ENCODE peak calls at places on chromosomes 3 and 15, in four cellular contexts. One of them, this sample, is unnamed.
A peak's percentile ranks its signal among the peaks of the same experiment; 100 is the strongest.

GRCh38 chr3:138846350-138846756 is 11.6 kb upstream of the PIK3CB start:
- DNase-seq in sigmoid colon: no peak
- DNase-seq in Panc1: no peak
- DNase-seq in SK-N-SH: no peak
- DNase-seq in this sample: no peak

GRCh38 chr3:142270407-142270806 is 45.0 kb upstream of the GK5 start:
- DNase-seq in sigmoid colon: no peak
- DNase-seq in Panc1: no peak
- DNase-seq in SK-N-SH: no peak
- DNase-seq in this sample: no peak

GRCh38 chr3:151538706-151539403 is 78.0 kb upstream of the IGSF10 start:
- DNase-seq in sigmoid colon: peak; percentile 64
- DNase-seq in Panc1: no peak
- DNase-seq in SK-N-SH: no peak
- DNase-seq in this sample: no peak

GRCh38 chr3:194224937-194225422 is 89.0 kb downstream of the HES1 start:
- DNase-seq in sigmoid colon: no peak
- DNase-seq in Panc1: no peak
- DNase-seq in SK-N-SH: peak; percentile 74
- DNase-seq in this sample: no peak

GRCh38 chr3:140432176-140432753 is 245.6 kb upstream of the TRIM42 start:
- DNase-seq in sigmoid colon: no peak
- DNase-seq in Panc1: no peak
- DNase-seq in SK-N-SH: peak; percentile 22
- DNase-seq in this sample: no peak

GRCh38 chr3:54891540-54891897 is 36.3 kb downstream of the LRTM1 start:
- DNase-seq in sigmoid colon: peak; percentile 94
- DNase-seq in Panc1: peak; percentile 32
- DNase-seq in SK-N-SH: peak; percentile 39
- DNase-seq in this sample: peak; percentile 74

GRCh38 chr15:98347001-98347400 is 301.3 kb upstream of the IGF1R start:
- DNase-seq in sigmoid colon: peak; percentile 67
- DNase-seq in Panc1: no peak
- DNase-seq in SK-N-SH: no peak
- DNase-seq in this sample: no peak

GRCh38 chr3:83655083-83655482 is 1303.7 kb upstream of the CADM2 start:
- DNase-seq in sigmoid colon: no peak
- DNase-seq in Panc1: no peak
- DNase-seq in SK-N-SH: no peak
- DNase-seq in this sample: no peak

GRCh38 chr15:31551323-31551722 is 224.7 kb downstream of the KLF13 start:
- DNase-seq in sigmoid colon: no peak
- DNase-seq in Panc1: no peak
- DNase-seq in SK-N-SH: no peak
- DNase-seq in this sample: no peak

GRCh38 chr3:113264249-113264648 is 52.9 kb downstream of the BOC start:
- DNase-seq in sigmoid colon: no peak
- DNase-seq in Panc1: no peak
- DNase-seq in SK-N-SH: no peak
- DNase-seq in this sample: no peak

GRCh38 chr3:62372621-62373041 is 719 bp downstream of the FEZF2 start:
- DNase-seq in sigmoid colon: no peak
- DNase-seq in Panc1: no peak
- DNase-seq in SK-N-SH: peak; percentile 44
- DNase-seq in this sample: no peak

GRCh38 chr3:194587438-194587931 is 45.7 kb downstream of the TMEM44 start:
- DNase-seq in sigmoid colon: no peak
- DNase-seq in Panc1: no peak
- DNase-seq in SK-N-SH: no peak
- DNase-seq in this sample: no peak

GRCh38 chr15:94400521-94401290 is 169.3 kb downstream of the MCTP2 start:
- DNase-seq in sigmoid colon: no peak
- DNase-seq in Panc1: no peak
- DNase-seq in SK-N-SH: no peak
- DNase-seq in this sample: no peak

GRCh38 chr3:53130179-53131135 is at the start of gene RFT1:
- DNase-seq in sigmoid colon: peak; percentile 99
- DNase-seq in Panc1: no peak
- DNase-seq in SK-N-SH: peak; percentile 90
- DNase-seq in this sample: peak; percentile 99

GRCh38 chr3:187112934-187113793 is 26.1 kb downstream of the RPL39L start:
- DNase-seq in sigmoid colon: no peak
- DNase-seq in Panc1: peak; percentile 32
- DNase-seq in SK-N-SH: peak; percentile 16
- DNase-seq in this sample: no peak

GRCh38 chr3:195114026-195114425 is 156.9 kb downstream of the XXYLT1 start:
- DNase-seq in sigmoid colon: peak; percentile 40
- DNase-seq in Panc1: no peak
- DNase-seq in SK-N-SH: no peak
- DNase-seq in this sample: no peak

GRCh38 chr3:149969110-149969944 is 1.4 kb downstream of the PFN2 start:
- DNase-seq in sigmoid colon: peak; percentile 74
- DNase-seq in Panc1: no peak
- DNase-seq in SK-N-SH: peak; percentile 46
- DNase-seq in this sample: no peak

GRCh38 chr15:85479071-85479647 is 98.8 kb downstream of the AKAP13 start:
- DNase-seq in sigmoid colon: no peak
- DNase-seq in Panc1: no peak
- DNase-seq in SK-N-SH: peak; percentile 39
- DNase-seq in this sample: no peak

GRCh38 chr3:38662544-38662943 is 13.1 kb upstream of the SCN5A start:
- DNase-seq in sigmoid colon: no peak
- DNase-seq in Panc1: no peak
- DNase-seq in SK-N-SH: no peak
- DNase-seq in this sample: no peak

GRCh38 chr3:136343446-136343845 is 93.3 kb downstream of the PCCB start:
- DNase-seq in sigmoid colon: no peak
- DNase-seq in Panc1: no peak
- DNase-seq in SK-N-SH: no peak
- DNase-seq in this sample: no peak

GRCh38 chr3:190498293-190498692 is 15.6 kb upstream of the IL1RAP start:
- DNase-seq in sigmoid colon: no peak
- DNase-seq in Panc1: no peak
- DNase-seq in SK-N-SH: no peak
- DNase-seq in this sample: no peak

GRCh38 chr3:190497809-190498208 is 16.1 kb upstream of the IL1RAP start:
- DNase-seq in sigmoid colon: no peak
- DNase-seq in Panc1: no peak
- DNase-seq in SK-N-SH: no peak
- DNase-seq in this sample: no peak

GRCh38 chr3:190495796-190496195 is 18.1 kb upstream of the IL1RAP start:
- DNase-seq in sigmoid colon: no peak
- DNase-seq in Panc1: no peak
- DNase-seq in SK-N-SH: no peak
- DNase-seq in this sample: no peak

GRCh38 chr3:190496859-190497258 is 17.0 kb upstream of the IL1RAP start:
- DNase-seq in sigmoid colon: no peak
- DNase-seq in Panc1: no peak
- DNase-seq in SK-N-SH: no peak
- DNase-seq in this sample: no peak

GRCh38 chr3:190499157-190499556 is 14.7 kb upstream of the IL1RAP start:
- DNase-seq in sigmoid colon: no peak
- DNase-seq in Panc1: no peak
- DNase-seq in SK-N-SH: no peak
- DNase-seq in this sample: no peak
- TF ChIP-seq POLR2AphosphoS5 in sigmoid colon: no peak
- TF ChIP-seq POLR2AphosphoS5 in Panc1: no peak
- TF ChIP-seq POLR2AphosphoS5 in SK-N-SH: no peak
- TF ChIP-seq POLR2AphosphoS5 in this sample: no peak

GRCh38 chr3:85313380-85313779 is 354.6 kb downstream of the CADM2 start:
- DNase-seq in sigmoid colon: no peak
- DNase-seq in Panc1: no peak
- DNase-seq in SK-N-SH: no peak
- DNase-seq in this sample: no peak
- TF ChIP-seq POLR2AphosphoS5 in sigmoid colon: no peak
- TF ChIP-seq POLR2AphosphoS5 in Panc1: no peak
- TF ChIP-seq POLR2AphosphoS5 in SK-N-SH: no peak
- TF ChIP-seq POLR2AphosphoS5 in this sample: no peak

GRCh38 chr15:67065531-67066005 is at the start of gene SMAD3:
- DNase-seq in sigmoid colon: peak; percentile 96
- DNase-seq in Panc1: no peak
- DNase-seq in SK-N-SH: peak; percentile 94
- DNase-seq in this sample: peak; percentile 95

GRCh38 chr15:67066041-67067021 is 929 bp downstream of the SMAD3 start:
- DNase-seq in sigmoid colon: peak; percentile 72
- DNase-seq in Panc1: no peak
- DNase-seq in SK-N-SH: peak; percentile 65
- DNase-seq in this sample: peak; percentile 84

GRCh38 chr15:67063689-67064606 is 1.5 kb upstream of the SMAD3 start:
- DNase-seq in sigmoid colon: no peak
- DNase-seq in Panc1: no peak
- DNase-seq in SK-N-SH: no peak
- DNase-seq in this sample: no peak

GRCh38 chr15:67062365-67062985 is 2.9 kb upstream of the SMAD3 start:
- DNase-seq in sigmoid colon: no peak
- DNase-seq in Panc1: no peak
- DNase-seq in SK-N-SH: no peak
- DNase-seq in this sample: no peak

GRCh38 chr15:67064607-67065530 is 533 bp upstream of the SMAD3 start:
- DNase-seq in sigmoid colon: peak; percentile 86
- DNase-seq in Panc1: no peak
- DNase-seq in SK-N-SH: no peak
- DNase-seq in this sample: peak; percentile 92
- TF ChIP-seq POLR2AphosphoS5 in sigmoid colon: no peak
- TF ChIP-seq POLR2AphosphoS5 in Panc1: no peak
- TF ChIP-seq POLR2AphosphoS5 in SK-N-SH: no peak
- TF ChIP-seq POLR2AphosphoS5 in this sample: no peak

GRCh38 chr15:77037475-77038209 is 33.3 kb downstream of the TSPAN3 start:
- DNase-seq in sigmoid colon: peak; percentile 55
- DNase-seq in Panc1: no peak
- DNase-seq in SK-N-SH: peak; percentile 13
- DNase-seq in this sample: peak; percentile 74
- TF ChIP-seq POLR2AphosphoS5 in sigmoid colon: no peak
- TF ChIP-seq POLR2AphosphoS5 in Panc1: no peak
- TF ChIP-seq POLR2AphosphoS5 in SK-N-SH: no peak
- TF ChIP-seq POLR2AphosphoS5 in this sample: no peak

GRCh38 chr3:170634663-170635096 is 48.8 kb upstream of the SLC7A14 start:
- DNase-seq in sigmoid colon: no peak
- DNase-seq in Panc1: no peak
- DNase-seq in SK-N-SH: no peak
- DNase-seq in this sample: no peak
- TF ChIP-seq POLR2AphosphoS5 in sigmoid colon: no peak
- TF ChIP-seq POLR2AphosphoS5 in Panc1: no peak
- TF ChIP-seq POLR2AphosphoS5 in SK-N-SH: no peak
- TF ChIP-seq POLR2AphosphoS5 in this sample: no peak

GRCh38 chr3:123920868-123921267 is 36.7 kb upstream of the MYLK start:
- DNase-seq in sigmoid colon: no peak
- DNase-seq in Panc1: no peak
- DNase-seq in SK-N-SH: no peak
- DNase-seq in this sample: no peak
- TF ChIP-seq POLR2AphosphoS5 in sigmoid colon: no peak
- TF ChIP-seq POLR2AphosphoS5 in Panc1: no peak
- TF ChIP-seq POLR2AphosphoS5 in SK-N-SH: no peak
- TF ChIP-seq POLR2AphosphoS5 in this sample: no peak

GRCh38 chr15:81530271-81530670 is 156.3 kb upstream of the TMC3 start:
- DNase-seq in sigmoid colon: no peak
- DNase-seq in Panc1: no peak
- DNase-seq in SK-N-SH: no peak
- DNase-seq in this sample: no peak

GRCh38 chr15:81529444-81529950 is 155.5 kb upstream of the TMC3 start:
- DNase-seq in sigmoid colon: no peak
- DNase-seq in Panc1: no peak
- DNase-seq in SK-N-SH: no peak
- DNase-seq in this sample: no peak

GRCh38 chr15:81523867-81524266 is 149.9 kb upstream of the TMC3 start:
- DNase-seq in sigmoid colon: no peak
- DNase-seq in Panc1: no peak
- DNase-seq in SK-N-SH: no peak
- DNase-seq in this sample: no peak

GRCh38 chr15:81524496-81524895 is 150.5 kb upstream of the TMC3 start:
- DNase-seq in sigmoid colon: no peak
- DNase-seq in Panc1: no peak
- DNase-seq in SK-N-SH: no peak
- DNase-seq in this sample: no peak

GRCh38 chr15:81526029-81526428 is 152.0 kb upstream of the TMC3 start:
- DNase-seq in sigmoid colon: no peak
- DNase-seq in Panc1: no peak
- DNase-seq in SK-N-SH: peak; percentile 51
- DNase-seq in this sample: no peak
- TF ChIP-seq POLR2AphosphoS5 in sigmoid colon: no peak
- TF ChIP-seq POLR2AphosphoS5 in Panc1: no peak
- TF ChIP-seq POLR2AphosphoS5 in SK-N-SH: no peak
- TF ChIP-seq POLR2AphosphoS5 in this sample: no peak

DNA sequence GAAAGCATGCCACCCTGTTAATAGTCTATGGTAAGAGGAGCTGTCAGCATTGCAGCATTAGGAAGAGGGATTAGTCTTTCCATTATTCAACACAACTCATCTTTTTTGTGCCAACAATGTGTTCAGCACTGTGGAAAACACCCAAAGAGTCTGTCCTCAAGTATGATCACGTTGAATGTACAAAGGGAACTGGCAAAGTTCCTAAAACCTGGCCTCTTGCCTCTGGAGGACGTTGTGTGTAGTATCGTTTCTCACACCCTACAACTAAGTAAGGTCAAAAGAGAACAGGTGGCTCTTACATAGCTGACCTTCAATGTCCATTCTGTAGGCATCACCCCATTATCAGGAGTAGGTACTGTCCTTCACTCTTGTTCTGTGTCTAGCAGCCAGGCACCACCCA is 147.9 kb upstream of the THBS1 start:
- DNase-seq in sigmoid colon: no peak
- DNase-seq in Panc1: no peak
- DNase-seq in SK-N-SH: no peak
- DNase-seq in this sample: no peak
- TF ChIP-seq POLR2AphosphoS5 in sigmoid colon: no peak
- TF ChIP-seq POLR2AphosphoS5 in Panc1: no peak
- TF ChIP-seq POLR2AphosphoS5 in SK-N-SH: no peak
- TF ChIP-seq POLR2AphosphoS5 in this sample: no peak

GRCh38 chr15:72319360-72319984 is 485 bp downstream of the CELF6 start:
- DNase-seq in sigmoid colon: peak; percentile 68
- DNase-seq in Panc1: no peak
- DNase-seq in SK-N-SH: no peak
- DNase-seq in this sample: peak; percentile 91
- TF ChIP-seq POLR2AphosphoS5 in sigmoid colon: no peak
- TF ChIP-seq POLR2AphosphoS5 in Panc1: no peak
- TF ChIP-seq POLR2AphosphoS5 in SK-N-SH: no peak
- TF ChIP-seq POLR2AphosphoS5 in this sample: no peak